ENCODE peak calls at places on chromosomes 11 and 22, in seven cellular contexts. R is psoas muscle, S is Calu3, U is AG04449, F is GM20000, J is HFF-Myc, X is omental fat pad. E is an unnamed sample.

GRCh38 chr22:33088418-33088817 is 30.2 kb upstream of the SYN3 start:
- DNase-seq in R (no peak), S (no peak), U (no peak), F (no peak), J (no peak), X (no peak), E (no peak)

GRCh38 chr22:20652130-20652529 is 121.8 kb upstream of the SERPIND1 start:
- DNase-seq in R (no peak), S (no peak), U (no peak), F (no peak), J (no peak), X (no peak), E (no peak)

GRCh38 chr11:68010058-68011041 is at the start of gene ALDH3B1:
- DNase-seq in R (peak; percentile 96), S (peak; percentile 94), U (no peak), F (no peak), J (peak; percentile 35), X (peak; percentile 76), E (peak; percentile 94)

GRCh38 chr11:69212121-69213110 is 56.7 kb downstream of the SMIM38 start:
- DNase-seq in R (no peak), S (no peak), U (no peak), F (no peak), J (no peak), X (no peak), E (peak; percentile 35)

GRCh38 chr11:9568854-9569587 is 4.4 kb upstream of the WEE1 start:
- DNase-seq in R (peak; percentile 64), S (peak; percentile 74), U (peak; percentile 71), F (peak; percentile 22), J (peak; percentile 87), X (no peak), E (peak; percentile 90)

GRCh38 chr11:82701847-82702520 is 31.7 kb downstream of the FAM181B start:
- DNase-seq in R (no peak), S (peak; percentile 10), U (no peak), F (peak; percentile 44), J (peak; percentile 33), X (no peak), E (no peak)

GRCh38 chr22:20400606-20401375 is 6.8 kb downstream of the ZNF74 start:
- DNase-seq in R (no peak), S (no peak), U (no peak), F (no peak), J (no peak), X (no peak), E (no peak)

GRCh38 chr22:17159504-17159951 is 451 bp upstream of the HDHD5 start:
- DNase-seq in R (no peak), S (peak; percentile 54), U (no peak), F (peak; percentile 57), J (no peak), X (peak; percentile 55), E (peak; percentile 85)

GRCh38 chr22:17846326-17846992 is 72.2 kb upstream of the BID start:
- DNase-seq in R (no peak), S (no peak), U (no peak), F (no peak), J (no peak), X (no peak), E (no peak)

GRCh38 chr11:79070518-79070917 is 370.3 kb downstream of the TENM4 start:
- DNase-seq in R (no peak), S (no peak), U (no peak), F (no peak), J (no peak), X (no peak), E (no peak)

GRCh38 chr11:33375688-33376311 is 118.6 kb downstream of the HIPK3 start:
- DNase-seq in R (no peak), S (peak; percentile 34), U (no peak), F (peak; percentile 62), J (no peak), X (no peak), E (no peak)

GRCh38 chr11:86814775-86815174 is 14.4 kb downstream of the PRSS23 start:
- DNase-seq in R (no peak), S (no peak), U (peak; percentile 64), F (no peak), J (no peak), X (no peak), E (no peak)

GRCh38 chr11:107898270-107898669 is 30.0 kb upstream of the RAB39A start:
- DNase-seq in R (no peak), S (no peak), U (no peak), F (peak; percentile 51), J (peak; percentile 26), X (no peak), E (no peak)

GRCh38 chr22:39900306-39901227 is at the start of gene GRAP2:
- DNase-seq in R (no peak), S (no peak), U (no peak), F (peak; percentile 58), J (no peak), X (no peak), E (no peak)

GRCh38 chr11:26227311-26227710 is 104.6 kb upstream of the ANO3 start:
- DNase-seq in R (no peak), S (peak; percentile 7), U (peak; percentile 73), F (peak; percentile 39), J (peak; percentile 62), X (no peak), E (no peak)

GRCh38 chr22:19891350-19892248 is 36.9 kb upstream of the GNB1L start:
- DNase-seq in R (no peak), S (no peak), U (no peak), F (peak; percentile 90), J (peak; percentile 90), X (no peak), E (peak; percentile 80)

GRCh38 chr11:62933775-62934495 is 12.8 kb upstream of the CHRM1 start:
- DNase-seq in R (no peak), S (no peak), U (no peak), F (no peak), J (no peak), X (no peak), E (no peak)

GRCh38 chr11:64516226-64516625 is 74.8 kb upstream of the SLC22A12 start:
- DNase-seq in R (no peak), S (no peak), U (no peak), F (no peak), J (no peak), X (no peak), E (no peak)
- TF ChIP-seq CTCF in R (no peak), S (no peak), U (no peak), F (no peak), J (peak; percentile 37), X (no peak), E (peak; percentile 13)

DNA sequence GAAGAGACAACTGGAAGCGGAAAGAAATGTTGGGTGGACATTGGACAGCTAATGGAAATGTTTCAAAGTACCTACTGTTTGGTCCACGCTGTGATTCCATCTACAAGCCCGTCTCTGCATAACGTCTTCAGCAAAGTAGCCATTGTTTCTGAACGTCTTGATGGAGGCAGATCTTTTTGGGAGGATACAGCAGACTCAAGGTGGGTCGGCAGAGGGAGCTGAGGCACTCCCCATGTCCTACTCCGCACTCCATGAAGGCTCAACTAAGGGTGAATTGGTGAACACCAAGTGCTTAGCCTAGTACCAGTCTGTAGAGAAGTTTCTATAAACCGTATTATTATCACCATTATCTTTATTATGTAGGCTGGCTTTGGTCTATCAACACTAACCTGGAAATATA is 45.8 kb downstream of the PRR5L start:
- DNase-seq in R (no peak), S (no peak), U (no peak), F (no peak), J (no peak), X (no peak), E (no peak)
- TF ChIP-seq CTCF in R (no peak), S (no peak), U (no peak), F (no peak), J (no peak), X (no peak), E (no peak)

DNA sequence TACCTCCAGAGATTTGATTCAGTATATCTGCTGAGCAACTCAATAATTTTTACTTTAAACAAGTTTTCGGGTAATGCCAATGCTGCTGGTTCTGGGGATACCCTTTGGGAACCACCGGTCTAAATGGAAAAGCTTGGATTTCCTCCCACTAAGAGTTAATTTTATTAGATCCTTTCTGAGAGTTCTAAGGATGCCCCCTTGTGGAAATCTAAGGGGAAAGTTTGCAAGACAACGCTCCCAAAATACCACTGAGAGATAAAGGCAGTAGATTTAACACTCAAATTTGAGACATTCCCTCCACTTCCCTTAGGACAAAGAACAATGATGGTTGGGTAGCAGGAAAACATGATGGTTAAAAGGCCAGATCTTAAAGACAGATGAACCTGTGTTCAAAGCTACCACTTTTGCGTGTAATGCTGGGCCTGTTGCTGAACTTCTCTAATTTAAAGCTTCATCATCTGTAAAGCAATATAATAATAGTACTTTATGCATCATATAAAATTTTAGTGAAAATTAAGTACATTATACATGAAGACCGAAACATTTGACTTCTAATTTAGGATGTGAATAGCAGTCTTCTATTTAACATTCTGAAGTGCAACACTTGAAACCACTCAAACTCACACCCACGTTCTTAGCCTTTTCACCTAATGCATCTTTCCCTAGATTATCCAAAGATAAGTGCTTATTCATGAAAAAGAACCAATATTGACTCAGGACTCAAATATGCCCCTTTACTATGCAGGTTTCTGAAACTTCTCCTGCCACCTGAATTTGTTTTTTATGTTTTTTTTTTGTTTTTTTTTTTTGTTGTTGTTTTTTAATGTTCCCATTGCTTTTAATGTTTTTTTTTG is 110.1 kb upstream of the LUZP2 start:
- DNase-seq in R (no peak), S (peak; percentile 7), U (peak; percentile 1), F (no peak), J (peak; percentile 1), X (no peak), E (no peak)
- TF ChIP-seq CTCF in R (no peak), S (peak; percentile 42), U (peak; percentile 36), F (peak; percentile 9), J (peak; percentile 29), X (no peak), E (no peak)

GRCh38 chr11:19209617-19210016 is 7.8 kb upstream of the CSRP3 start:
- DNase-seq in R (no peak), S (no peak), U (no peak), F (no peak), J (no peak), X (no peak), E (no peak)
- TF ChIP-seq CTCF in R (no peak), S (no peak), U (no peak), F (no peak), J (no peak), X (no peak), E (no peak)

GRCh38 chr11:112631333-112631732 is 329.9 kb upstream of the NCAM1 start:
- DNase-seq in R (no peak), S (no peak), U (no peak), F (no peak), J (no peak), X (no peak), E (no peak)
- TF ChIP-seq CTCF in R (no peak), S (no peak), U (no peak), F (no peak), J (no peak), X (no peak), E (no peak)